ENCODE peak calls at places on chromosomes 5 and 9, in six cellular contexts. H is kidney, P is SJSA1, C is fibroblast of lung, Q is A549, X is lung. T is an unnamed sample.
A peak's percentile ranks its signal among the peaks of the same experiment; 100 is the strongest.

GRCh38 chr9:95641591-95641990 is 124.8 kb upstream of the PTCH1 start:
- DNase-seq in H (no peak), P (no peak), C (no peak), Q (no peak), X (no peak), T (no peak)

GRCh38 chr9:128280084-128280622 is 4.1 kb downstream of the SWI5 start:
- DNase-seq in H (no peak), P (no peak), C (no peak), Q (no peak), X (no peak), T (no peak)

GRCh38 chr5:179864686-179865085 is 6.1 kb upstream of the MRNIP start:
- DNase-seq in H (no peak), P (no peak), C (no peak), Q (no peak), X (no peak), T (peak; percentile 63)

GRCh38 chr5:143205386-143205785 is 198.1 kb downstream of the NR3C1 start:
- DNase-seq in H (no peak), P (peak; percentile 85), C (peak; percentile 99), Q (no peak), X (no peak), T (no peak)

GRCh38 chr5:79243224-79243623 is 7.3 kb downstream of the JMY start:
- DNase-seq in H (no peak), P (no peak), C (no peak), Q (no peak), X (no peak), T (no peak)

GRCh38 chr5:10607023-10607665 is 43.3 kb downstream of the ANKRD33B start:
- DNase-seq in H (no peak), P (peak; percentile 78), C (peak; percentile 89), Q (no peak), X (no peak), T (peak; percentile 88)

GRCh38 chr5:130937046-130937445 is 228.0 kb downstream of the HINT1 start:
- DNase-seq in H (no peak), P (no peak), C (no peak), Q (no peak), X (no peak), T (no peak)

GRCh38 chr9:92489209-92489608 is 6.9 kb upstream of the ASPN start:
- DNase-seq in H (no peak), P (no peak), C (peak; percentile 80), Q (no peak), X (no peak), T (no peak)

GRCh38 chr9:113484258-113484730 is 20.8 kb downstream of the RGS3 start:
- DNase-seq in H (no peak), P (no peak), C (no peak), Q (peak; percentile 26), X (no peak), T (no peak)

GRCh38 chr5:89377752-89378455 is 494.9 kb upstream of the MEF2C start:
- DNase-seq in H (no peak), P (no peak), C (no peak), Q (no peak), X (no peak), T (no peak)

GRCh38 chr5:78253201-78253600 is 41.3 kb downstream of the AP3B1 start:
- DNase-seq in H (no peak), P (no peak), C (peak; percentile 74), Q (no peak), X (no peak), T (no peak)

GRCh38 chr5:98397081-98397480 is 376.4 kb upstream of the RGMB start:
- DNase-seq in H (no peak), P (no peak), C (peak; percentile 71), Q (no peak), X (no peak), T (no peak)

GRCh38 chr5:132246806-132247205 is 10.7 kb upstream of the PDLIM4 start:
- DNase-seq in H (no peak), P (no peak), C (no peak), Q (no peak), X (no peak), T (no peak)

GRCh38 chr9:113164536-113165300 is 13.9 kb downstream of the SLC31A2 start:
- DNase-seq in H (no peak), P (no peak), C (peak; percentile 62), Q (no peak), X (no peak), T (no peak)

GRCh38 chr5:137492321-137492720 is 6.8 kb downstream of the SPOCK1 start:
- DNase-seq in H (no peak), P (no peak), C (peak; percentile 97), Q (no peak), X (no peak), T (no peak)

GRCh38 chr9:83537331-83538171 is 650 bp downstream of the FRMD3 start:
- DNase-seq in H (peak; percentile 64), P (no peak), C (peak; percentile 12), Q (peak; percentile 7), X (no peak), T (peak; percentile 77)

GRCh38 chr5:9347541-9348295 is 198.2 kb downstream of the SEMA5A start:
- DNase-seq in H (no peak), P (no peak), C (no peak), Q (no peak), X (no peak), T (no peak)

GRCh38 chr5:150064681-150065220 is 21.6 kb downstream of the CSF1R start:
- DNase-seq in H (no peak), P (no peak), C (no peak), Q (no peak), X (no peak), T (peak; percentile 63)

GRCh38 chr5:119319401-119319800 is 36.4 kb upstream of the TNFAIP8 start:
- DNase-seq in H (no peak), P (no peak), C (no peak), Q (no peak), X (no peak), T (no peak)

GRCh38 chr5:149486726-149487635 is 64.3 kb downstream of the CSNK1A1 start:
- DNase-seq in H (no peak), P (no peak), C (peak; percentile 82), Q (no peak), X (no peak), T (no peak)

GRCh38 chr9:70564464-70565190 is 150.2 kb upstream of the KLF9 start:
- DNase-seq in H (no peak), P (no peak), C (no peak), Q (no peak), X (no peak), T (no peak)

GRCh38 chr9:134341929-134342745 is 15.9 kb downstream of the RXRA start:
- DNase-seq in H (no peak), P (no peak), C (no peak), Q (no peak), X (no peak), T (no peak)
- H3K4me3 ChIP-seq in H (no peak overlapping the region), P (no peak overlapping the region), C (no peak overlapping the region), Q (no peak overlapping the region), X (no peak overlapping the region), T (no peak overlapping the region)

DNA sequence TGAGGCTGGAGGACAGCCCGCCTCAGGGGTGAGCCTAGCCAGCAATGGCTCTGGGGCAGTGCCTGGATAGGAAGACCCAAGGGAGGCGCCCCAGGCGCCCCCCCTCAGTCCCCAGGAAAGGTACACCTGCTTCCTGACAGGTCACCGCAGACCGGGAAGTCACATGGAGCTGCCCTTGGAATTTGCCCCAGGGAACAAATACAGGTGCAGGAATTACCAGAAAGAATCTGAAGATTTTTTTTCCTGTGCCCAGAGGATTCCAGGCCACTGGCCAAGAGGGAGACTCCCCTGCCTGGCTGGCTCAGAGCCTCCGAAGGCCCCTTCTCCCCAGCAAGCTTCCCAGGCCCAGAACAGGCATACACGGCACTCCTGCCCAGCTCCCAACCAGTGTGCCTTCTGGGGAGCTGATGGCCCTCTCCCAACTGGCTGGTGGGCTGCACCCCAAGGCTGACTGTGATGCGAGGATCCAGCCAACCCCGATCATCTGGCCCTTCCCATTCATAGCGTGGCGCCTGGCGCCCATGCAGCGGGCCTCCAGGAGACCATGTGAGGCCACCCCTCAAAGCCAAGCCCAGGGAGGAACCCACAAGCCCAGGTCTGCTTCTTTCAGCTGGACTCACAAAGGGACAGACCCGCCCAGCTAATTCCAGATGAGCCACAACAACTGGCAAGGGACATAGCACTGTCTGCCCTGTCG is 2.3 kb downstream of the TPRN start:
- DNase-seq in H (no peak), P (no peak), C (no peak), Q (no peak), X (peak; percentile 74), T (no peak)
- H3K4me3 ChIP-seq in H (peak overlapping the region; percentile 48), P (no peak overlapping the region), C (peak overlapping the region; percentile 54), Q (no peak overlapping the region), X (no peak overlapping the region), T (no peak overlapping the region)

GRCh38 chr5:38438757-38439156 is 117.7 kb downstream of the LIFR start:
- DNase-seq in H (no peak), P (no peak), C (no peak), Q (no peak), X (no peak), T (no peak)
- H3K4me3 ChIP-seq in H (no peak overlapping the region), P (no peak overlapping the region), C (no peak overlapping the region), Q (no peak overlapping the region), X (no peak overlapping the region), T (no peak overlapping the region)

GRCh38 chr5:112978836-112979235 is 2.2 kb downstream of the DCP2 start:
- DNase-seq in H (no peak), P (no peak), C (no peak), Q (no peak), X (no peak), T (no peak)

GRCh38 chr5:112977440-112977861 is 853 bp downstream of the DCP2 start:
- DNase-seq in H (no peak), P (no peak), C (peak; percentile 36), Q (no peak), X (no peak), T (no peak)

GRCh38 chr5:112983307-112983811 is 6.8 kb downstream of the DCP2 start:
- DNase-seq in H (no peak), P (no peak), C (no peak), Q (no peak), X (no peak), T (no peak)

GRCh38 chr5:112976432-112977309 is at the start of gene DCP2:
- DNase-seq in H (peak; percentile 97), P (peak; percentile 98), C (peak; percentile 100), Q (peak; percentile 99), X (peak; percentile 95), T (peak; percentile 98)

DNA sequence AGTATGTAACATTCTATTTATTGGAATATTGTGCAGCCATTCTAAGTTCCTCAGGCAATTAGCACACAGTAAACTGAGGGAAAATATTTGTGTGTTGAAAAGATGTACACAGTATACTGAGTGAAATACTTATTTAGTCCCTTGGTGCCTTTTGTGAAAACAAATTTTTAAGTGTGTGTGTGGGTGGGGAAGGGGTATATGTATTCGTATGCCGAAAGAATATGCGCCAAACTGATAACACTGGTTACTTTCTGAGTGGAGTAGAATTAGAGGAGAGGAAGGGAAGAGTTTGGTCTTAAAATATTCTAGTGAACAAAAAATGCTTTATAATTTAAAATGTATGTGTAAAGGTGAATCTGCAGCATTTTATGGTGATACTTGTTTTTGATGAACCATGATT is 3.1 kb downstream of the DCP2 start:
- DNase-seq in H (no peak), P (no peak), C (no peak), Q (no peak), X (no peak), T (no peak)
- H3K4me3 ChIP-seq in H (no peak overlapping the region), P (no peak overlapping the region), C (peak overlapping the region; percentile 18), Q (no peak overlapping the region), X (no peak overlapping the region), T (no peak overlapping the region)

T was measured in spleen.